ENCODE peak calls at places on chromosomes 13 and 19, in seven cellular contexts. M is fibroblast of pulmonary artery, L is cardiac fibroblast, Z is lower leg skin, G is progenitor cell of endocrine pancreas, P is AG09319, R is A549. W is an unnamed sample.

GRCh38 chr13:67147257-67148218 is 82.6 kb downstream of the PCDH9 start:
- DNase-seq in R (no peak), L (peak), G (no peak), M (peak), Z (no peak), P (no peak), W (no peak)

GRCh38 chr13:111511805-111512504 is 191.5 kb downstream of the TEX29 start:
- DNase-seq in L (peak), Z (peak), R (no peak), P (no peak), M (no peak), G (no peak), W (no peak)

GRCh38 chr13:41546372-41547252 is 89.3 kb downstream of the RGCC start:
- DNase-seq in Z (no peak), M (peak), P (no peak), G (no peak), L (peak), R (no peak), W (no peak)

GRCh38 chr13:29935309-29935981 is 85.0 kb upstream of the UBL3 start:
- DNase-seq in P (no peak), L (no peak), R (no peak), Z (no peak), G (no peak), M (no peak), W (no peak)

GRCh38 chr13:91704398-91704797 is 306.0 kb downstream of the GPC5 start:
- DNase-seq in P (no peak), R (no peak), G (no peak), M (no peak), L (no peak), Z (no peak), W (no peak)

GRCh38 chr13:44146162-44146561 is 227.5 kb upstream of the SERP2 start:
- DNase-seq in P (no peak), G (no peak), Z (no peak), L (no peak), R (no peak), M (no peak), W (no peak)

GRCh38 chr19:16325671-16326400 is 1.2 kb downstream of the KLF2 start:
- DNase-seq in G (peak), M (peak), Z (peak), P (no peak), L (peak), R (no peak), W (no peak)

GRCh38 chr13:65677906-65678305 is 1552.2 kb downstream of the PCDH9 start:
- DNase-seq in M (peak), G (no peak), R (no peak), P (no peak), L (peak), Z (no peak), W (no peak)

GRCh38 chr13:105327727-105328126 is 1207.7 kb downstream of the EFNB2 start:
- DNase-seq in Z (no peak), R (no peak), P (no peak), M (no peak), L (no peak), G (no peak), W (no peak)

GRCh38 chr19:35118268-35119026 is 2.8 kb downstream of the FXYD3 start:
- DNase-seq in Z (no peak), R (no peak), G (no peak), L (no peak), P (no peak), M (no peak), W (no peak)

GRCh38 chr19:2145831-2146241 is 5.5 kb downstream of the AP3D1 start:
- DNase-seq in L (no peak), Z (no peak), R (no peak), M (no peak), G (no peak), P (no peak), W (no peak)

GRCh38 chr19:11539495-11540365 is 1.1 kb downstream of the CNN1 start:
- DNase-seq in L (no peak), P (no peak), Z (no peak), R (no peak), M (peak), G (no peak), W (no peak)

GRCh38 chr13:36712785-36713184 is 39.0 kb downstream of the SERTM1 start:
- DNase-seq in R (no peak), P (peak), G (no peak), M (peak), L (peak), Z (no peak), W (no peak)

GRCh38 chr13:113564331-113565023 is 20.1 kb upstream of the TFDP1 start:
- DNase-seq in P (no peak), Z (peak), L (no peak), G (no peak), R (no peak), M (no peak), W (no peak)

GRCh38 chr19:30895946-30896345 is 453.3 kb downstream of the TSHZ3 start:
- DNase-seq in R (no peak), P (no peak), Z (no peak), G (no peak), L (no peak), M (no peak), W (no peak)

GRCh38 chr19:31174948-31175347 is 174.3 kb downstream of the TSHZ3 start:
- DNase-seq in G (no peak), L (no peak), R (no peak), P (no peak), Z (peak), M (no peak), W (no peak)

GRCh38 chr13:92460479-92460878 is 766.1 kb upstream of the GPC6 start:
- DNase-seq in Z (no peak), R (no peak), M (peak), L (no peak), G (no peak), P (no peak), W (no peak)

GRCh38 chr19:34236035-34236793 is 18.1 kb upstream of the GARRE1 start:
- DNase-seq in R (no peak), Z (peak), M (peak), P (peak), G (no peak), L (no peak), W (no peak)

GRCh38 chr13:27830010-27830409 is 37.7 kb downstream of the GSX1 start:
- DNase-seq in P (no peak), M (peak), L (peak), Z (peak), G (peak), R (peak), W (no peak)

GRCh38 chr19:824885-825284 is 2.8 kb upstream of the AZU1 start:
- DNase-seq in P (no peak), M (no peak), Z (no peak), R (no peak), L (no peak), G (no peak), W (no peak)

GRCh38 chr13:44843403-44843802 is 145.9 kb downstream of the NUFIP1 start:
- DNase-seq in L (peak), M (peak), G (no peak), P (no peak), R (no peak), Z (no peak), W (no peak)

GRCh38 chr13:96229356-96229755 is 139.4 kb downstream of the HS6ST3 start:
- DNase-seq in L (peak), P (no peak), Z (no peak), G (no peak), M (peak), R (no peak), W (no peak)

GRCh38 chr19:28400953-28401671 is 811.8 kb downstream of the UQCRFS1 start:
- DNase-seq in Z (no peak), R (no peak), P (no peak), G (no peak), L (no peak), M (no peak), W (no peak)

GRCh38 chr13:94325148-94325528 is 154.3 kb downstream of the DCT start:
- DNase-seq in M (no peak), G (no peak), L (no peak), Z (no peak), R (no peak), P (no peak), W (no peak)

GRCh38 chr19:37943480-37943879 is 36.5 kb downstream of the SIPA1L3 start:
- DNase-seq in P (no peak), L (no peak), Z (no peak), M (no peak), G (no peak), R (no peak), W (no peak)

GRCh38 chr19:52453324-52454094 is at the start of gene ZNF578:
- DNase-seq in M (peak), P (peak), L (peak), R (no peak), G (no peak), Z (peak), W (peak)

GRCh38 chr13:37925878-37926473 is 56.4 kb upstream of the TRPC4 start:
- DNase-seq in Z (no peak), G (no peak), L (no peak), M (no peak), P (no peak), R (no peak), W (no peak)

GRCh38 chr13:60623131-60623530 is 226.1 kb downstream of the TDRD3 start:
- DNase-seq in P (no peak), L (no peak), M (no peak), Z (no peak), R (no peak), G (no peak), W (no peak)

GRCh38 chr13:28819748-28820098 is 416 bp upstream of the MTUS2 start:
- DNase-seq in G (peak), R (peak), L (peak), M (peak), P (no peak), Z (no peak), W (no peak)

GRCh38 chr19:7554990-7555864 is 19.7 kb downstream of the PNPLA6 start:
- DNase-seq in L (peak), P (no peak), Z (no peak), M (no peak), G (no peak), R (peak), W (no peak)

GRCh38 chr19:49017666-49018351 is 918 bp upstream of the LHB start:
- DNase-seq in G (peak), Z (no peak), L (peak), M (peak), P (no peak), R (peak), W (no peak)

GRCh38 chr19:39237200-39238184 is 7.3 kb downstream of the IFNL3 start:
- DNase-seq in G (no peak), M (no peak), P (no peak), R (no peak), Z (peak), L (no peak), W (no peak)

GRCh38 chr19:8607386-8607785 is 3.1 kb downstream of the ADAMTS10 start:
- DNase-seq in M (peak), L (peak), R (no peak), P (no peak), G (no peak), Z (peak), W (no peak)

GRCh38 chr19:36136975-36137686 is 2.7 kb upstream of the CAPNS1 start:
- DNase-seq in R (peak), L (peak), M (peak), G (no peak), Z (peak), P (no peak), W (no peak)

GRCh38 chr19:45346449-45346848 is 5.9 kb downstream of the KLC3 start:
- DNase-seq in M (no peak), R (no peak), Z (no peak), G (no peak), P (no peak), L (no peak), W (no peak)

GRCh38 chr19:1767464-1767933 is 14.2 kb downstream of the ONECUT3 start:
- DNase-seq in G (peak), Z (no peak), M (no peak), L (peak), P (no peak), R (peak), W (no peak)

DNA sequence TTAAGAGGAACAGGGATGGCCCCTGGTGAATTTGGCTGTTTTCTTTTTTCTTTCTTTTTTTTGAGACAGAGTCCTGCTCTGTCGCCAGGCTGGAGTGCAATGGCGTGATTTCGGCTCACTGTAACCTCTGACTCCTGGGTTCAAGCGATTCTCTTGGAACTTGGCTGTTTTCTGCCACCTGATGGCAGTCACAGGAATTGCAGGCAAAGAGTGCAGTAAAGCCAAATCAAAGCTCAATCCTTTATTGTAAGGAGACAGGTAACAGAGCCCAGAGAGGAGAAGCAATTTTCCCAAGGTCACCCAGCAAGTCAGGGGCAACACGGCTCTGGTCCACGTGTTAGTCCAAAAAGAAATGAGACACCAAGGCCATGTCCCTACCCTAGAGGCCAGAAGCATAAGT is 6.2 kb downstream of the TINCR start:
- DNase-seq in R (no peak), G (no peak), M (no peak), P (no peak), L (no peak), Z (no peak), W (no peak)
- TF ChIP-seq CTCF in R (peak), G (peak), M (peak), P (peak), L (peak), Z (no peak), W (no peak)

DNA sequence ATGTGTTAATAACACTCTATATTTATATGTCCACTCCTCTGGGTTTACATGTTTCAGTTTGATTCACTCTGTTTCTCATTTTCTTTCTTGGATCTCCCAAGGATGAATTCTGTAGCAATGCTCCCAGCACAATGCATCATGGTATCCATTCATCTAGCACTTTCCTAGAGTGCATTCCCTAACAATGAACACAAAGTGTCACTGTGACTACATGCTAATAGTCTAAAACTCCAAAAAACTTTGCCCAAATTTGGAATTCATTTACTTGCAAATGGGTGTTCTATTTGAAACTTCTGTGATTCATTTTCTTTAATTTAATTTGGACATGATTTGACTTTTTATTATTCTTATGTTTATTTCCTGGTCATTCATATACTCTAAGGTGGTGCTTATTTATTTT is 286.3 kb downstream of the POU4F1 start:
- DNase-seq in P (no peak), R (no peak), Z (no peak), G (no peak), M (peak), L (peak), W (no peak)
- TF ChIP-seq CTCF in P (no peak), R (no peak), Z (no peak), G (peak), M (peak), L (peak), W (no peak)

DNA sequence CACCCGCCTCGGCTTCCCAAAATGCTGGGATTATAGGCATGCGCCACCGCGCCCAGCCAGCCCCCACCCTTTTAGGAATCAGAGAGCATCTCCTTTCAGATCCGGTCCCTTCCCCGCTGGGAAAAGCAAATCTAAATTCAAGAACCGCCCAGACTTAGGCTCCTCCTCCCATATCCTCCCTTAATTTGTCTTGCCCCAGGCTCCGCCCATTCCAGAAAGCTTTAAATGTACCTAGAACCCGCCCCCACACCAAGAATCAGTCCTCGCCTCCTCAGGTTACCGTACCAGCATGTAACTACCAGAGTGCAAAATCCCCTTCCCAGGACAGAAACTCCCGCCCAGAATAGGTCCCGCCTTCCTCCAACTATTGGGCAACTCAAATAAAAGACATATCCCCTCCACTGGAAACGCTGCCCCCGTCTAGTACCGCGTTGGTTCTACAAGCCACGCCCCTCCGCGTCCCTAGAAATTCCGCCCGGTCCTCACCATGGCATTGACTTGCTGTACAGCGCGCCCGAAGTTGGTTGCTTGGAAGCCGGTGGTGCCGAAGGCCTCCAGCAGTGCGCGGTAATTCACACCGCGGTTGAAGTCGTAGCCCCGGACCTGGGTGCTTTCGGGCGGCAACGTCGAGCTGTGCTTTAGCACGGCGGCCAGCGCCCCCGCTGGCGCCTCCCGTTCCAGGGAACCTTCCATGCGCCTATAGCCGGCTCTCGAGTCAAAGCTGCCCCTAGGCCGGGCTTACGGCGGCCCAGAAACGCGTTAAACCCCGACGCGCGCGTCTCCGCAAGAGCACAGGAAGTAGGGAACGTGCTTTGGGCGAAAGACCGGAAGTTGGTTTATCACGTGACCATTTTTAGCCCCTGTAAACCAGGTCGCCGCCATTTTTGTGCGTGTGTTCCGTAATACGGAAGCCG is at the start of gene DHPS:
- DNase-seq in P (peak), M (peak), R (peak), G (peak), Z (peak), L (peak), W (peak)
- TF ChIP-seq CTCF in P (no peak), M (no peak), R (no peak), G (peak), Z (no peak), L (no peak), W (no peak)

GRCh38 chr13:45879666-45880065 is 28.1 kb upstream of the SIAH3 start:
- DNase-seq in M (no peak), P (no peak), Z (no peak), G (no peak), L (peak), R (peak), W (no peak)
- TF ChIP-seq CTCF in M (peak), P (no peak), Z (no peak), G (peak), L (peak), R (no peak), W (no peak)

GRCh38 chr19:6516659-6517291 is 14.1 kb upstream of the TNFSF9 start:
- DNase-seq in R (peak), P (peak), G (peak), L (peak), M (peak), Z (peak), W (peak)
- TF ChIP-seq CTCF in R (peak), P (peak), G (peak), L (peak), M (peak), Z (no peak), W (peak)

GRCh38 chr19:57465680-57466381 is 8.9 kb upstream of the VN1R1 start:
- DNase-seq in Z (no peak), P (no peak), G (no peak), M (peak), R (peak), L (peak), W (no peak)
- TF ChIP-seq CTCF in Z (no peak), P (peak), G (no peak), M (peak), R (peak), L (peak), W (no peak)

DNA sequence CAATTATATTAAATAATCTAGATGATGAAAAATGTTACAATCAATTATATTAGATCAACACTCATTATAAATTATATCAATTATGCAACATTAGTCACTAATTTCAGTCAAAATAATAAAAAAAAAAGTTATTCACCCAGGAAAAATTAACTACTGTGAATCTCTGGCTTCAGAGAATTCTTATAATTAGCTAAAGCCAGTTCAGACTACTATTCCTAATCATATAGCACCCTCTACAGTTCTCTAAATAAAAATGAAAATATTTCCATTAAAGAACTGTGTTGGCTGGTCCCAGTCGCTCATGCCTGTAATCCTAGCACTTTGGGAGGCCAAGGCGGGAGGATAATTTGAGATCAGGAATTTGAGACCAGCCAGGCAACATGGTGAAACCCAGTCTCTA is 33.0 kb downstream of the XPO4 start:
- DNase-seq in Z (no peak), G (no peak), L (peak), M (peak), R (no peak), P (no peak), W (no peak)
- TF ChIP-seq CTCF in Z (no peak), G (peak), L (no peak), M (peak), R (no peak), P (no peak), W (peak)

DNA sequence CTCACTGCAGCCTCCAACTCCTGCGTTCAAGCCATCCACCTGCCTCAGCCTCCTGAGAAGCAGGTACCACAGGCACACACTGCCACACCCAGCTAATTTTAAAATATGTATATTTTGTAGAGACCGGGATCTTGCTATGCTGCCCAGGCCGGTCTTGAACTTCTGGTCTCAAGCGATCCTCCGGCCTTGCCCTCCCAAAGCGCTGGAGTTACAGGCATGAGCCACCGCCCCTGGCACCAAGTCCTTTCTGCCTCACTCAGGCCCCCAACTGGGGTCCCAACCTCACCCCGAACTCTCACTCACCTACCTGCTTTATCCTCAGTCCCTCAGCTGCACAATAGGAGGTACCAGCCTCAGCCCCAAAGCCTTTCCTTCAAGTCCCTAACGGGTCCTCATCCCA is 635 bp upstream of the COL5A3 start:
- DNase-seq in M (no peak), Z (no peak), G (no peak), L (no peak), R (no peak), P (no peak), W (no peak)
- TF ChIP-seq CTCF in M (no peak), Z (no peak), G (no peak), L (no peak), R (no peak), P (no peak), W (no peak)

W was measured in dorsolateral prefrontal cortex.